ENCODE peak calls at places on chromosomes 6 and 20, in four cellular contexts. R is fibroblast of lung, B is foreskin fibroblast, C is OCI-LY7. T is an unnamed sample.

GRCh38 chr6:143673638-143674037 is 4.1 kb upstream of the PHACTR2 start:
- DNase-seq in R (peak; percentile 87), B (peak; percentile 76), C (no peak), T (no peak)

GRCh38 chr6:125301435-125302391 is at the start of gene HDDC2:
- DNase-seq in R (peak; percentile 81), B (peak; percentile 84), C (peak; percentile 71), T (peak; percentile 81)

GRCh38 chr20:63541371-63541770 is 4.2 kb upstream of the PTK6 start:
- DNase-seq in R (no peak), B (no peak), C (no peak), T (no peak)

GRCh38 chr6:133034509-133035206 is 206.5 kb upstream of the EYA4 start:
- DNase-seq in R (no peak), B (no peak), C (no peak), T (no peak)

GRCh38 chr20:46218656-46219055 is 89.6 kb downstream of the CDH22 start:
- DNase-seq in R (no peak), B (no peak), C (no peak), T (no peak)

GRCh38 chr20:60424267-60424904 is 466.2 kb downstream of the CDH26 start:
- DNase-seq in R (peak; percentile 9), B (no peak), C (no peak), T (no peak)

GRCh38 chr20:13744403-13744802 is 40.3 kb downstream of the ESF1 start:
- DNase-seq in R (no peak), B (no peak), C (no peak), T (no peak)

GRCh38 chr6:149043476-149044130 is 273.9 kb upstream of the TAB2 start:
- DNase-seq in R (no peak), B (peak; percentile 45), C (peak; percentile 38), T (peak; percentile 49)

GRCh38 chr6:1917628-1918371 is 308.1 kb downstream of the FOXC1 start:
- DNase-seq in R (peak; percentile 91), B (peak; percentile 89), C (no peak), T (no peak)

GRCh38 chr6:57040011-57040410 is 6.5 kb upstream of the KIAA1586 start:
- DNase-seq in R (no peak), B (peak; percentile 27), C (peak; percentile 40), T (peak; percentile 15)

GRCh38 chr6:137161975-137162374 is 11.5 kb downstream of the IL22RA2 start:
- DNase-seq in R (peak; percentile 3), B (no peak), C (no peak), T (no peak)

GRCh38 chr6:105596284-105596755 is 193.4 kb upstream of the PREP start:
- DNase-seq in R (peak; percentile 99), B (peak; percentile 89), C (no peak), T (no peak)

GRCh38 chr6:12232821-12233220 is 57.3 kb upstream of the EDN1 start:
- DNase-seq in R (no peak), B (no peak), C (no peak), T (no peak)

GRCh38 chr20:36407196-36407733 is 101.1 kb downstream of the DLGAP4 start:
- DNase-seq in R (peak; percentile 13), B (peak; percentile 26), C (no peak), T (no peak)

GRCh38 chr6:71810880-71811279 is 75.5 kb upstream of the RIMS1 start:
- DNase-seq in R (no peak), B (no peak), C (no peak), T (no peak)

GRCh38 chr6:34663887-34664269 is 32.7 kb downstream of the ILRUN start:
- DNase-seq in R (peak; percentile 20), B (peak; percentile 28), C (no peak), T (no peak)

GRCh38 chr20:47262008-47262364 is 94.5 kb downstream of the ZMYND8 start:
- DNase-seq in R (no peak), B (no peak), C (no peak), T (peak; percentile 60)

GRCh38 chr6:56241106-56241812 is 6.1 kb downstream of the COL21A1 start:
- DNase-seq in R (no peak), B (no peak), C (no peak), T (no peak)

GRCh38 chr6:114085206-114085605 is 114.3 kb upstream of the HDAC2 start:
- DNase-seq in R (peak; percentile 89), B (peak; percentile 66), C (no peak), T (no peak)

GRCh38 chr6:119430820-119431219 is 81.3 kb upstream of the MAN1A1 start:
- DNase-seq in R (no peak), B (no peak), C (no peak), T (no peak)

GRCh38 chr6:37168809-37169457 is 1.0 kb upstream of the PIM1 start:
- DNase-seq in R (no peak), B (peak; percentile 86), C (peak; percentile 54), T (peak; percentile 35)

GRCh38 chr6:7338031-7338430 is 25.0 kb upstream of the SSR1 start:
- DNase-seq in R (no peak), B (peak; percentile 24), C (no peak), T (no peak)

GRCh38 chr6:7341271-7341670 is 28.3 kb upstream of the SSR1 start:
- DNase-seq in R (no peak), B (no peak), C (no peak), T (no peak)

GRCh38 chr6:7343546-7344475 is 30.8 kb upstream of the SSR1 start:
- DNase-seq in R (no peak), B (no peak), C (no peak), T (no peak)

DNA sequence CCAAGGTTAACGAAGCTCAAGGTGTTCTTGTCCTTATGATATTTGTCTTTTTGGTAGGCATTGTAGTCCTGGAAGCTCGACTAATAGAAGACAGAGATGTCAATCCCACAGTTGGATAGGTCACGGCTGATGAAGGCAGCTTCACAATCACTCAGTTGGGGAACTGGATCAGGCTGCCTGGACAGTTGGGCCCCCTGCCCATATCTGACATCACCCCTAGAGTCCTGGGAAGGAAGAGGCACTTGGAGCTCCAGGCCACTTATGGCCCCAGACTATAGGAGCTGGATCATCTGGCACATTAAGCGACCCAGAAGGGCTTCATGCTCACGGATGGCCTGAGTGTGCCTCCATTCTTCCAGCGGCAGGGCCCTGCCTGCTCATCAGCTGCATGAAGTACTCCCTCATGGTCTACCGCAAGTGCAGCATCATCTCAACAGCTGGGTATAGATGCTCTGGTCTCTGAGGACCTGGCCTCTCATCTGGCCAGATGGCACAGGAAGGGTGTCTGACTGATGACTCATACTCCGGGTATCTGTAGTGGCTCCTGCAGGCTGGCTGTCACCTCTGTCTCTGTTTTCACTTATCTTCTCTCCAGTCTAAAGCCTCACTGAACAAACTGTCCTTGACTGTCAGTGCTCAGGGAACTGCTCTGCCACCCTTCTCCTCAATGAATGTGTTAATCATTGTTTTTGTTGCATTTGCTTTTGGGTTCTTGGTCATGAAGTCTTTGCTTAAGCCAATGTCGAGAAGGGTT is 29.2 kb upstream of the SSR1 start:
- DNase-seq in R (no peak), B (peak; percentile 26), C (no peak), T (peak; percentile 46)
- TF ChIP-seq CTCF in R (no peak), B (no peak), C (no peak), T (no peak)

GRCh38 chr20:2559641-2560040 is 23.3 kb downstream of the TMC2 start:
- DNase-seq in R (no peak), B (no peak), C (no peak), T (no peak)

GRCh38 chr20:2557873-2558580 is 21.7 kb downstream of the TMC2 start:
- DNase-seq in R (no peak), B (no peak), C (no peak), T (no peak)

GRCh38 chr20:2563116-2563515 is 26.7 kb downstream of the TMC2 start:
- DNase-seq in R (no peak), B (no peak), C (no peak), T (no peak)

DNA sequence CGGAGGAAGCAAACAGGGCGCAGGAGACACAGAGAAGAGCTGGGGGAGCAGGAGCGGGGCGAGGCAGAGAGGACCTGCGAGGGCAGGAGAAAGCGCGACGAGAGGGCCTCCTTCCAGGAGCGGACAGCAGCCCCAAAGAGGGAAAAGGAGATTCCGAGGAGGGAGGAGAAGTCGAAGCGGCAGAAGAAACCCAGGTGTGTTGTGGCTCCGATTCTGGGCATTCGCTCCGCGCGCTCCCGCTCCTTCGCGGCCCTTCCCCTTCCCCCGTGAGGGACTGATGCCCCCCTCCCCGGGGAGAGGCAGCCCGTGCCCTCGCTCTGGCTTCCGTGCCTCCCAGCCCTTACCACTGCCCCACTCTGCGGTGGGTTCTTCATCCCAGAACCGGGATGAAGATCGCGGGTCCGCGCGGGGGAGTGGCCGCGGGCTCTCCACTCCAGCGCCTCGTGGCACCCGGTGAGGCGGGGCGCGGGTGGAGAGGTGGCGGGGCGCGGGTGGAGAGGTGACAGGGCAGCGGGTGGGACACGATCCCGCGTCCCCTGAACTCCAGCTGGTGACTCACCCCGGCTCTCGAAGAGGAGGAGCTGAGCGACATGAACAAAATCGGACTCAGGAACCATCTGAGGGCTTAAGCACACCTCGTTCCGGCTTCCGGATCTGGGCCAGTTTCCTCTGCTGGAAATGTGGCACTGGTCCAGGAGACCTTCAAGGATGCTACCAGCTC is 22.4 kb downstream of the TMC2 start:
- DNase-seq in R (peak; percentile 1), B (peak; percentile 42), C (no peak), T (no peak)
- H3K4me3 ChIP-seq in R (no peak overlapping the region), B (no peak overlapping the region), C (no peak overlapping the region), T (no peak overlapping the region)

GRCh38 chr20:51470521-51470875 is 72.0 kb downstream of the NFATC2 start:
- DNase-seq in R (no peak), B (no peak), C (no peak), T (no peak)

GRCh38 chr20:51469578-51470520 is 72.7 kb downstream of the NFATC2 start:
- DNase-seq in R (no peak), B (no peak), C (peak; percentile 74), T (no peak)

GRCh38 chr20:51470907-51471411 is 71.6 kb downstream of the NFATC2 start:
- DNase-seq in R (no peak), B (no peak), C (no peak), T (no peak)

GRCh38 chr20:51473771-51474170 is 68.7 kb downstream of the NFATC2 start:
- DNase-seq in R (no peak), B (no peak), C (no peak), T (no peak)

DNA sequence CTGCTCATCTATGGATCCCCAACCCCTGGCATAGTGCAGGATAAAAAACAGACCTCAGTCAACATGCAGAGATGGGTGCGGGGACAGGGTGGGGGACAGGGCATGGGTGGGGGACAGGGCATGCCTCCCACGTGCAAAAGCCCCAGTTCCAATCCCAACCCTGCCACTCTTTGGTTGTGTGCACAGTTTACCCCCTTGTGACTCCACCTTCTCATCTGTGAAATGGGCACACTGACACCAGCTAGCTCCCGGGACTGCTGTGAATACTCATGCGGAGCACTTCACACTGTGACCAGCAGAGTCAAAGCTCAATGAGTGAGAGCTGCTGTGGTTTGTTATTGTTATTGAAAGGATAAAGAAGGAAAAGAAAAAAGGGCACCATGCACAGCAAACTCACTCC is 69.3 kb downstream of the NFATC2 start:
- DNase-seq in R (no peak), B (no peak), C (no peak), T (no peak)
- TF ChIP-seq CTCF in R (no peak), B (no peak), C (no peak), T (no peak)

DNA sequence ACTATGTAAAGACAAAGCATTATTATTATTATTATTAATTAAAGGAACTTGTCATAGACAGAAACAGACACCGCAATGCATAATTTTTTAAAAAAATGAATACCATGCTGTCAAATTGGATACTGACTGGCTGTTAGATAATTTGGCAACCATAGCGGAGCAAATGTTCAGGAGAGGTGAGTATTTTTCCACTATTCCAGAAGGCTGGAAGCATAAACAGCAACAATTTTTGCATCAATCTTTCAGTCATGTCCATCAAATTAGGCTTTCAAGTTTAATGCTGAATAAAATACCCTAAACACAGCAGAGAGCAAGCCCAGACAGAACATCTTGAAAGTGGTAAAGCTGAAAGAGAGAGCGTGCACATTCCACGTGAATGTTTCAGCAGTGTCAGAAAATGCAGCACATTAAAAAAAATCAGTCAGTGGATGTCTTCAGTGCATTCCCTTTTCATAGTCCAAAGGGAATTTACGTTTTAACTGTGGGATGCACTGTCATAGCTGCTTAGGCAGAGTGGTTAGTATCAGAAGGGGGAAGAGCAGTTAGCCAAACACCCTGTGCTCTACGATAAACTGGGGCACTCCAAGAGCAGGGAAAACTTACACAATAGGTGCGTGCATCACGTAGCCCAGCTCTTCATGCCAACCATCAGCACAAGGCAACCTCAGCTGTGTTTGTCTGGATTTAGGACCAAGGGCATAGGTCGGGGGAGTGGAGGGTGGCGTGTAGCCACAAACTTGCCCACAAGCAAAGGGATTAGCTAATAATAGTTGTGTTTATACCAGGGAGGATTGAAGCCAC is 116.2 kb upstream of the STMND1 start:
- DNase-seq in R (peak; percentile 84), B (peak; percentile 87), C (no peak), T (no peak)
- H3K4me3 ChIP-seq in R (peak overlapping the region; percentile 11), B (no peak overlapping the region), C (no peak overlapping the region), T (no peak overlapping the region)